ENCODE peak calls at places on chromosomes 4 and X, in seven cellular contexts. E is tibial artery, H is coronary artery, M is H9, R is GM10248, J is HL-60, K is ascending aorta. N is an unnamed sample.

GRCh38 chrX:24673424-24673823 is 20.3 kb upstream of the POLA1 start:
- DNase-seq in E (no peak), H (no peak), M (no peak), R (no peak), J (no peak), K (no peak), N (no peak)

GRCh38 chrX:134481339-134481738 is 21.4 kb downstream of the HPRT1 start:
- DNase-seq in E (no peak), H (no peak), M (no peak), R (no peak), J (no peak), K (no peak), N (no peak)

GRCh38 chr4:92516450-92516849 is 212.7 kb downstream of the GRID2 start:
- DNase-seq in E (no peak), H (no peak), M (no peak), R (no peak), J (no peak), K (no peak), N (no peak)

GRCh38 chr4:158775091-158775651 is 6.3 kb downstream of the FNIP2 start:
- DNase-seq in E (peak; percentile 34), H (no peak), M (no peak), R (no peak), J (no peak), K (no peak), N (no peak)

GRCh38 chrX:129678176-129678880 is 23.6 kb upstream of the APLN start:
- DNase-seq in E (no peak), H (peak; percentile 74), M (no peak), R (no peak), J (peak; percentile 14), K (peak; percentile 78), N (peak; percentile 52)

GRCh38 chr4:175469519-175469918 is 342.5 kb downstream of the GPM6A start:
- DNase-seq in E (no peak), H (no peak), M (no peak), R (no peak), J (no peak), K (no peak), N (no peak)

GRCh38 chr4:188295899-188296298 is 156.7 kb downstream of the TRIML1 start:
- DNase-seq in E (no peak), H (no peak), M (no peak), R (no peak), J (no peak), K (peak; percentile 78), N (no peak)

GRCh38 chr4:99720206-99720605 is 62.6 kb upstream of the C4orf54 start:
- DNase-seq in E (no peak), H (no peak), M (no peak), R (no peak), J (no peak), K (no peak), N (no peak)

GRCh38 chr4:40361338-40361737 is 26.2 kb downstream of the CHRNA9 start:
- DNase-seq in E (no peak), H (no peak), M (no peak), R (no peak), J (no peak), K (no peak), N (no peak)

GRCh38 chr4:8587469-8588195 is 4.9 kb upstream of the CPZ start:
- DNase-seq in E (no peak), H (no peak), M (no peak), R (no peak), J (no peak), K (no peak), N (no peak)

GRCh38 chr4:98448923-98449322 is 187.7 kb downstream of the RAP1GDS1 start:
- DNase-seq in E (no peak), H (no peak), M (no peak), R (no peak), J (peak; percentile 11), K (no peak), N (no peak)

GRCh38 chrX:129957241-129958099 is 25.0 kb upstream of the BCORL1 start:
- DNase-seq in E (peak; percentile 38), H (no peak), M (peak; percentile 80), R (peak; percentile 76), J (peak; percentile 84), K (peak; percentile 75), N (peak; percentile 64)

GRCh38 chrX:66728818-66729271 is 90.0 kb upstream of the EDA2R start:
- DNase-seq in E (peak; percentile 22), H (no peak), M (peak; percentile 67), R (peak; percentile 21), J (peak; percentile 60), K (peak; percentile 68), N (no peak)

GRCh38 chr4:158193171-158193749 is 17.0 kb upstream of the TMEM144 start:
- DNase-seq in E (no peak), H (no peak), M (no peak), R (no peak), J (no peak), K (no peak), N (no peak)

GRCh38 chr4:45215976-45216542 is 489.7 kb upstream of the GNPDA2 start:
- DNase-seq in E (no peak), H (no peak), M (no peak), R (no peak), J (no peak), K (no peak), N (no peak)

GRCh38 chrX:43718956-43719355 is 62.9 kb downstream of the MAOA start:
- DNase-seq in E (no peak), H (no peak), M (no peak), R (no peak), J (no peak), K (no peak), N (no peak)

GRCh38 chr4:71456841-71457240 is 118.0 kb downstream of the SLC4A4 start:
- DNase-seq in E (no peak), H (no peak), M (no peak), R (no peak), J (no peak), K (no peak), N (no peak)

GRCh38 chrX:39164212-39164611 is 363.0 kb downstream of the MID1IP1 start:
- DNase-seq in E (no peak), H (no peak), M (no peak), R (no peak), J (no peak), K (no peak), N (no peak)

GRCh38 chr4:78876568-78877320 is 62.5 kb downstream of the PAQR3 start:
- DNase-seq in E (no peak), H (no peak), M (no peak), R (no peak), J (no peak), K (no peak), N (no peak)

GRCh38 chr4:57426779-57427395 is 316.7 kb upstream of the IGFBP7 start:
- DNase-seq in E (peak; percentile 48), H (no peak), M (peak; percentile 79), R (peak; percentile 55), J (peak; percentile 61), K (peak; percentile 74), N (no peak)

GRCh38 chr4:14143892-14144291 is 516.4 kb upstream of the BOD1L1 start:
- DNase-seq in E (no peak), H (no peak), M (no peak), R (no peak), J (no peak), K (no peak), N (no peak)
- TF ChIP-seq CTCF in E (no peak), H (no peak), M (peak; percentile 53), R (no peak), J (no peak), K (no peak), N (no peak)

DNA sequence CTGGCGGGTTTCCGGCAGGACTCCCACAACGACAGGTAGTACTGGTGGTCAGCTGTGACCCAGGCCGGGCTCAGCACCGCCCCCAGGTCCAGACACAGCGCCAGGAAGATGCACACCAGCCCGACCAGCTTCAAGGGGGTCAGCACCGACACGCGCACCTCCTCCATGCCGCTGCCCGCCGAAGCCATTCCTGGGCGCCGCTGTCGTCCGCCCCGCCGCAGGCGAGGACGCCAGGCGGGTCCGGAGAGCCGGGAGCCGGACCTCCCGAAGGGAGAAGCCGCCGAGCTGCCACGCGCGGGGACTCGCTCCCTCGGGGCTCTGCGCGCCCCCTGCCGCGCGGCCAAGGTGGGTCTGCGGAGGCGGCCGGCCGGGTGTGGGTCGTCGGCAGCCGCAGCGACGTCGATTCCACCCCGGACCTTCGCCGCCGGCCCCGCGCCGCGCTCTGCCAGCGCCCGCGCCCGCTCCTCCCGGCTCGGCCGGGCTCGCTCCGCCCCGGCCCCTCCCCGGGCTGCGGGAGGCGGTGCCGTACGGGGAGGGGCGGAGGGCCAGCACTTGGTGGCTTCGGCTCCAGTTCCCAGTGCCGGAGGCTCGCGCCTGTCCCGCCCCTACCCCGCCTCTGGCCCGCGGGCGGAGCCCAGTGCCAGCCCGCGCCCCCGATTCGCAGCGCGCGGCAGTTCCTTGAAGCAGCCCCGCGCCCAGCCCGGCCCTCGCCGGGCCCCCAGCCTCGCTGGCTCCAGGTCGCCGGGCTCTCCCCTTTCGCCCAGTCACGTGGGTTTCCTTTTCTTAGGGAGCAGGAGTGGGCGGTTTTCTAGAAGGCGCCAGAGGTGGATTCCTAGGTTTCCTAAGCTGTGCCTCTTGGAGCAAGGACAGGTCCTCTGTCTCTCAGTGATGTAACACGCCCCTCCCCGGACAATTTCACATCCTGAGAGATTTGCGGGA is at the start of gene TMEM47:
- DNase-seq in E (peak; percentile 51), H (peak; percentile 80), M (peak; percentile 97), R (peak; percentile 5), J (peak; percentile 10), K (peak; percentile 84), N (no peak)
- TF ChIP-seq CTCF in E (no peak), H (no peak), M (no peak), R (no peak), J (no peak), K (no peak), N (no peak)

GRCh38 chr4:89009107-89009506 is 47.9 kb downstream of the FAM13A start:
- DNase-seq in E (no peak), H (no peak), M (no peak), R (no peak), J (no peak), K (no peak), N (no peak)
- TF ChIP-seq CTCF in E (no peak), H (no peak), M (no peak), R (no peak), J (no peak), K (no peak), N (no peak)

GRCh38 chrX:114071412-114071811 is 512.5 kb upstream of the HTR2C start:
- DNase-seq in E (no peak), H (no peak), M (peak; percentile 56), R (no peak), J (peak; percentile 76), K (no peak), N (no peak)

GRCh38 chrX:114073926-114074325 is 510.0 kb upstream of the HTR2C start:
- DNase-seq in E (no peak), H (no peak), M (no peak), R (no peak), J (no peak), K (no peak), N (no peak)

GRCh38 chrX:114077773-114078172 is 506.1 kb upstream of the HTR2C start:
- DNase-seq in E (no peak), H (no peak), M (no peak), R (no peak), J (no peak), K (no peak), N (no peak)

DNA sequence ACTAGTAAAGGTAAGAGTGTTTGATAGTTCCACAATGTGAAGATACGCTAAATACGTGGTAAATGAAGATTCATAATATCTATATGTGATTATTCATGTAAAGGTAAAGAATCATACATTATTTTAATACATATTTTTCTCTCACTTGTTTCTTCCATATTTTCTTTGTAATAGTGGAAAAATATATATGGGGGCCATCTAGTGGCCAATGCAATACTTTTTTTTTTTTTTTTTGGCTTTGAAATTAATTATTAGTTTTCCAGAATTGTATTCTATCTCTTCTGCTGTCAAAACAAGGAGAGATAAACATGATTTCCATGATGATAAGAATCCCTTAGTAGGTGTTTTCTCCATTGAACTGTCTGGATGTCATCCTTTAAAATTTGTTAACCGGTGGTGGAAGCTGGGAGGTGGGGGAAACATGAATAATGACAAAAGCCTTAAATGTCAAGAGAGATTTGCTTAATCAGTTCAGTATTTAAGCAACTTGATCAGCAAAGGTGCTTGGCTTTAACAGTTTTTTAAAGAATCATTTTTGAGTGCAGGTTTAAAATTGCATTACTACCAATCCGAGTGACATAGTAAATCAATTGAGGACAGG is 508.7 kb upstream of the HTR2C start:
- DNase-seq in E (no peak), H (no peak), M (no peak), R (no peak), J (no peak), K (no peak), N (no peak)
- TF ChIP-seq CTCF in E (no peak), H (no peak), M (peak; percentile 79), R (no peak), J (no peak), K (peak; percentile 16), N (no peak)

N was measured in activated B cell treated with CpG ODN at 0.5 μM for 24 hours.